ENCODE peak calls at places on chromosomes 2 and 18, in five cellular contexts. J, A, I, G and W are unnamed samples.

GRCh38 chr2:128425731-128426620 is 107.3 kb upstream of the HS6ST1 start:
- DNase-seq in J (no peak), I (no peak), G (no peak), A (no peak), W (no peak)

GRCh38 chr2:6447209-6447608 is 418.5 kb downstream of the CMPK2 start:
- DNase-seq in J (no peak), G (no peak), A (no peak), I (no peak), W (no peak)

GRCh38 chr2:79585701-79586428 is 73.0 kb downstream of the CTNNA2 start:
- DNase-seq in J (no peak), A (no peak), I (no peak), G (no peak), W (no peak)

GRCh38 chr2:154195644-154196221 is 324.0 kb downstream of the GALNT13 start:
- DNase-seq in A (no peak), I (no peak), G (no peak), J (no peak), W (no peak)

GRCh38 chr18:76363451-76364120 is 131.5 kb downstream of the ZNF516 start:
- DNase-seq in G (no peak), I (no peak), A (no peak), J (peak), W (no peak)

GRCh38 chr18:65811307-65811706 is 60.5 kb downstream of the CDH7 start:
- DNase-seq in G (no peak), A (no peak), J (no peak), I (no peak), W (no peak)

GRCh38 chr2:136874258-136874657 is 108.9 kb downstream of the THSD7B start:
- DNase-seq in A (no peak), I (no peak), G (peak), J (no peak), W (peak)

GRCh38 chr2:133434962-133435668 is 133.1 kb downstream of the NCKAP5 start:
- DNase-seq in A (no peak), I (no peak), G (no peak), J (no peak), W (no peak)

GRCh38 chr2:44572196-44572900 is 210.6 kb downstream of the CAMKMT start:
- DNase-seq in A (no peak), J (no peak), G (no peak), I (no peak), W (no peak)

GRCh38 chr18:77754475-77755044 is 504.9 kb downstream of the GALR1 start:
- DNase-seq in G (no peak), J (no peak), A (no peak), I (no peak), W (no peak)

DNA sequence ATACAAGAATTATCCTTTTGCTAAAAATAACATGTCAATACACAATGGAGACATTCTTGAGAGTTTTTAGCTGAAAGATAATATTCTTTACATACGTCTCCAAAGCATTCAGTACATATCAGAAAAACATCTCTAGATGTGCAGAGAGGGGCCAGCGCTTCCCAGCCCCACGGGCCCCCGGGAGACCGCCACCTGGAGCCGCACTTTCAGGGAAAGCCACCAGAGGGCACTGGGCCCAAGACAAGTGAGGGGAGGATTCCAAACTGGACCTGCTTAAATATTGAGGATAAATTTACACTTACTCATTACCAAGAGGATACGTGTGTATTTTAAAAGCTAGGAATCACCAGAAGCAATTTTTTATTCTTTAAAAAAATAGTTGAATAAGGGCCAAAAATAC is 499.5 kb downstream of the GALR1 start:
- DNase-seq in G (no peak), J (no peak), A (no peak), I (no peak), W (no peak)
- TF ChIP-seq CTCF in G (peak), J (no peak), A (no peak), I (peak), W (peak)

GRCh38 chr2:170711774-170712652 is 3.1 kb upstream of the SP5 start:
- DNase-seq in I (no peak), A (no peak), G (no peak), J (peak), W (peak)
- TF ChIP-seq CTCF in I (no peak), A (no peak), G (no peak), J (no peak), W (no peak)

DNA sequence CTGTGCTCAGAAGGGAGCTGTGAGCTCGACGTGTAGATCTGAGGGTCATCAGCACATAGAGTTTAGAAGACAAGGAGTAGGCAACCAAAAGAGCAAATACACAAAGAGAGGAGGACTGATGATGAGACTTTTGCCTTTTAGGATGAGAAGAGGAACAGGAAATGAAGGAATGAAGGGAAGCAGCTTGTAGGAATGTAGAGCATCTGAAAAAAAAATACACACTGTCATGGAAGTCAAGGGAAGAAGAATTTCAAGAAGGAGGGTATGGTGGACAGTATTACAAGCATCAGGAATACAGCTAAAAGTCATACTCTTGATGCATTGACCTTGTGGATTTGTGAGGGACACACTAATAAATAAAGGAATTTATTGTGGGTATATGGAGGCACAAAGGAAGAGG is 21.9 kb downstream of the CDK15 start:
- DNase-seq in I (no peak), A (no peak), J (no peak), G (no peak), W (no peak)
- TF ChIP-seq CTCF in I (no peak), A (no peak), J (no peak), G (no peak), W (no peak)

GRCh38 chr18:29018976-29019375 is 842.0 kb upstream of the CDH2 start:
- DNase-seq in G (no peak), A (no peak), I (no peak), J (no peak), W (no peak)
- TF ChIP-seq CTCF in G (no peak), A (no peak), I (no peak), J (no peak), W (no peak)

DNA sequence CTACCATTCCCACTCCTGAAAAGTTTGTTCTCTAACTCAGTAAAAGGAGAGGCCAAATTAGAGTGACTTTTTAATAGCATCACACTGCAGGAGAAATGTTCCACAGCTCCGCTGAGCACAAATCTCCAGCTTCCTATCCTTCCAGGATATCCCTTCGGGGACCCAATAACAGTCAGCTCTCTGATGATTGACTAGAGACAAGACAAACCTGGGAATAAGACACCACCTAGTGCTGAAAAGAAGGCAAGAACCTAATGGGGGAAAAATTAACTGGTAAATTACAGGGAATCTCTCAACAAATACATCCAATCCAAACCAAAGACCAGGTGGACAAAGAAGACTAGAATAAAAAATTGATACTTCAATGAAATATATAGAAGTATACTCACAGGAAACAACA is 977.1 kb upstream of the SOX11 start:
- DNase-seq in I (no peak), A (no peak), G (peak), J (no peak), W (no peak)
- TF ChIP-seq CTCF in I (no peak), A (no peak), G (peak), J (no peak), W (no peak)